ENCODE peak calls at places on chromosomes 13 and 19, in nine cellular contexts. K is aorta, Y is SJSA1, J is cardiac muscle cell, R is pancreas, F is right atrium auricular region, V is A549, S is tibial artery, I is fibroblast of lung. P is an unnamed sample.

GRCh38 chr19:45973564-45974338 is at the start of gene NOVA2:
- DNase-seq in V (peak; percentile 97), F (peak; percentile 69), R (peak; percentile 28), J (peak; percentile 78), S (no peak), K (peak; percentile 87), Y (peak; percentile 46), I (peak; percentile 35), P (no peak)

GRCh38 chr13:89936256-89936655 is 1411.2 kb upstream of the MIR17HG start:
- DNase-seq in K (no peak), R (no peak), S (no peak), V (no peak), Y (no peak), F (no peak), J (no peak), I (no peak), P (no peak)

GRCh38 chr13:85586422-85586831 is 212.8 kb downstream of the SLITRK6 start:
- DNase-seq in F (no peak), J (no peak), Y (peak; percentile 58), V (no peak), R (no peak), I (peak; percentile 32), S (no peak), K (no peak), P (no peak)

GRCh38 chr13:73938375-73939070 is 195.7 kb downstream of the KLF12 start:
- DNase-seq in V (peak; percentile 5), R (no peak), S (no peak), Y (peak; percentile 72), I (peak; percentile 84), K (no peak), F (no peak), J (no peak), P (no peak)

GRCh38 chr13:37129867-37130266 is 24.4 kb upstream of the CSNK1A1L start:
- DNase-seq in K (no peak), J (no peak), S (no peak), Y (no peak), V (no peak), R (no peak), I (peak; percentile 37), F (no peak), P (no peak)

GRCh38 chr19:29758863-29759262 is 43.8 kb upstream of the C19orf12 start:
- DNase-seq in J (no peak), R (no peak), K (no peak), I (no peak), V (no peak), F (no peak), S (no peak), Y (no peak), P (no peak)

GRCh38 chr13:41079725-41080124 is 18.4 kb downstream of the WBP4 start:
- DNase-seq in Y (no peak), J (no peak), S (no peak), I (no peak), K (no peak), V (no peak), F (no peak), R (no peak), P (no peak)

GRCh38 chr19:54517483-54517882 is 14.9 kb downstream of the LAIR2 start:
- DNase-seq in I (peak; percentile 11), J (peak; percentile 52), F (no peak), K (no peak), V (peak; percentile 29), S (no peak), R (peak; percentile 25), Y (peak; percentile 12), P (no peak)

GRCh38 chr19:50490991-50491472 is 14.4 kb upstream of the GARIN5A start:
- DNase-seq in V (no peak), R (no peak), F (no peak), I (no peak), Y (no peak), S (no peak), J (no peak), K (peak; percentile 58), P (no peak)

GRCh38 chr13:94128430-94128829 is 351.1 kb downstream of the DCT start:
- DNase-seq in R (no peak), S (peak; percentile 75), K (no peak), F (peak; percentile 68), I (no peak), J (peak; percentile 38), V (no peak), Y (no peak), P (no peak)

GRCh38 chr13:72805663-72806341 is 23.9 kb downstream of the PIBF1 start:
- DNase-seq in S (no peak), V (no peak), R (no peak), Y (no peak), I (peak; percentile 3), F (no peak), J (no peak), K (no peak), P (no peak)

GRCh38 chr19:17027428-17027816 is 812 bp upstream of the CPAMD8 start:
- DNase-seq in Y (no peak), J (no peak), I (no peak), S (no peak), F (no peak), V (no peak), R (no peak), K (no peak), P (no peak)

GRCh38 chr19:17026041-17026658 is 460 bp downstream of the CPAMD8 start:
- DNase-seq in S (no peak), F (no peak), R (no peak), V (no peak), J (peak; percentile 20), I (no peak), Y (no peak), K (no peak), P (no peak)

GRCh38 chr19:17023805-17024204 is 2.8 kb downstream of the CPAMD8 start:
- DNase-seq in Y (no peak), V (no peak), F (no peak), S (no peak), I (no peak), R (no peak), J (no peak), K (no peak), P (no peak)

GRCh38 chr19:17026706-17027427 is at the start of gene CPAMD8:
- DNase-seq in V (no peak), S (no peak), I (no peak), K (no peak), J (peak; percentile 26), R (no peak), F (no peak), Y (no peak), P (no peak)

GRCh38 chr19:17025361-17025760 is 1.2 kb downstream of the CPAMD8 start:
- DNase-seq in S (no peak), I (no peak), Y (no peak), R (no peak), J (no peak), F (no peak), V (no peak), K (no peak), P (no peak)
- H3K4me3 ChIP-seq in S (no peak overlapping the region), I (no peak overlapping the region), Y (no peak overlapping the region), R (no peak overlapping the region), J (peak overlapping the region; percentile 41), F (no peak overlapping the region), V (no peak overlapping the region), K (no peak overlapping the region), P (no peak overlapping the region)

GRCh38 chr19:42276284-42276683 is 7.2 kb downstream of the CIC start:
- DNase-seq in I (no peak), S (peak; percentile 69), Y (no peak), K (no peak), F (no peak), V (no peak), R (no peak), J (no peak), P (no peak)
- H3K4me1 ChIP-seq in I (peaks cover 14% of the 10 kb centered on the region), S (peaks cover 6% of the 10 kb centered on the region), Y (peaks cover 20% of the 10 kb centered on the region), K (no peaks in the 10 kb centered on the region), F (no peaks in the 10 kb centered on the region), V (peaks cover 29% of the 10 kb centered on the region), R (peaks cover 18% of the 10 kb centered on the region), J (peaks cover 24% of the 10 kb centered on the region), P (peaks cover 23% of the 10 kb centered on the region)

GRCh38 chr19:58475714-58476497 is at the start of gene ZNF446:
- DNase-seq in V (peak; percentile 99), R (peak; percentile 96), J (peak; percentile 97), F (peak; percentile 98), Y (peak; percentile 97), I (peak; percentile 98), S (peak; percentile 99), K (peak; percentile 98), P (peak; percentile 95)

GRCh38 chr19:58477871-58478270 is 1.7 kb downstream of the ZNF446 start:
- DNase-seq in R (no peak), Y (no peak), I (no peak), J (no peak), S (no peak), K (no peak), V (no peak), F (no peak), P (no peak)

GRCh38 chr19:58474997-58475713 is 997 bp upstream of the ZNF446 start:
- DNase-seq in K (no peak), R (no peak), S (no peak), F (no peak), Y (no peak), J (no peak), I (no peak), V (no peak), P (no peak)

GRCh38 chr19:58476498-58477015 is 405 bp downstream of the ZNF446 start:
- DNase-seq in F (no peak), K (peak; percentile 82), Y (no peak), R (no peak), V (no peak), S (no peak), I (no peak), J (peak; percentile 28), P (no peak)

GRCh38 chr19:58477130-58477529 is 978 bp downstream of the ZNF446 start:
- DNase-seq in S (no peak), F (no peak), Y (no peak), K (no peak), I (no peak), J (no peak), R (no peak), V (no peak), P (no peak)
- H3K27ac ChIP-seq in S (peak overlapping the region; percentile 92), F (peak overlapping the region; percentile 92), Y (no peak overlapping the region), K (no peak overlapping the region), I (peak overlapping the region; percentile 98), J (peak overlapping the region; percentile 89), R (peak overlapping the region; percentile 86), V (peak overlapping the region; percentile 76), P (no peak overlapping the region)

GRCh38 chr19:288911-289310 is 2.3 kb downstream of the PLPP2 start:
- DNase-seq in Y (no peak), V (no peak), R (no peak), F (no peak), K (peak; percentile 56), S (no peak), I (no peak), J (no peak), P (no peak)

GRCh38 chr19:290539-291521 is at the start of gene PLPP2:
- DNase-seq in F (no peak), J (no peak), R (peak; percentile 73), S (peak; percentile 54), Y (peak; percentile 41), K (peak; percentile 72), V (peak; percentile 40), I (peak; percentile 23), P (no peak)

GRCh38 chr19:291561-292280 is 518 bp upstream of the PLPP2 start:
- DNase-seq in I (no peak), S (no peak), Y (no peak), R (no peak), K (peak; percentile 72), V (no peak), J (no peak), F (no peak), P (no peak)

GRCh38 chr19:287381-287871 is 3.8 kb downstream of the PLPP2 start:
- DNase-seq in K (peak; percentile 50), R (no peak), S (peak; percentile 53), F (no peak), V (no peak), Y (no peak), I (no peak), J (no peak), P (no peak)

GRCh38 chr19:289651-290538 is 1.3 kb downstream of the PLPP2 start:
- DNase-seq in J (no peak), R (peak; percentile 44), V (peak; percentile 83), Y (peak; percentile 21), S (no peak), K (peak; percentile 61), I (no peak), F (no peak), P (peak; percentile 39)
- H3K4me3 ChIP-seq in J (no peak overlapping the region), R (no peak overlapping the region), V (peak overlapping the region; percentile 87), Y (peak overlapping the region; percentile 44), S (no peak overlapping the region), K (no peak overlapping the region), I (no peak overlapping the region), F (no peak overlapping the region), P (no peak overlapping the region)

P was measured in effector memory CD4-positive, alpha-beta T cell.